ENCODE peak calls at places on chromosome 21, in nine cellular contexts. F is astrocyte of the spinal cord; V is WTC11; H is CD8-positive, alpha-beta T cell; R is endothelial cell of umbilical vein; Z is left lung; E is epithelial cell of esophagus; W is lower lobe of right lung; P is HFF-Myc. X is an unnamed sample.
A peak's percentile ranks its signal among the peaks of the same experiment; 100 is the strongest.

GRCh38 chr21:25878334-25878733 is 143.6 kb downstream of the GABPA start:
- DNase-seq in F (no peak), V (no peak), H (no peak), R (no peak), Z (no peak), E (peak; percentile 42), W (no peak), P (no peak), X (no peak)

GRCh38 chr21:15468368-15468767 is 261.4 kb upstream of the USP25 start:
- DNase-seq in F (no peak), V (no peak), H (no peak), R (no peak), Z (no peak), E (no peak), W (no peak), P (no peak), X (no peak)

GRCh38 chr21:34836103-34836932 is 167.5 kb downstream of the CLIC6 start:
- DNase-seq in F (peak; percentile 100), V (no peak), H (no peak), R (peak; percentile 98), Z (peak; percentile 89), E (peak; percentile 95), W (peak; percentile 86), P (peak; percentile 96), X (peak; percentile 99)

GRCh38 chr21:28624626-28625025 is 368.1 kb downstream of the LTN1 start:
- DNase-seq in F (no peak), V (no peak), H (no peak), R (no peak), Z (no peak), E (peak; percentile 88), W (no peak), P (no peak), X (no peak)

GRCh38 chr21:33396966-33397365 is 6.2 kb upstream of the IFNGR2 start:
- DNase-seq in F (peak; percentile 86), V (no peak), H (no peak), R (no peak), Z (no peak), E (peak; percentile 40), W (no peak), P (no peak), X (no peak)

GRCh38 chr21:35377505-35378090 is 328.5 kb upstream of the RUNX1 start:
- DNase-seq in F (no peak), V (no peak), H (no peak), R (peak; percentile 75), Z (no peak), E (peak; percentile 62), W (no peak), P (no peak), X (no peak)

GRCh38 chr21:24939288-24939687 is 668.0 kb downstream of the MRPL39 start:
- DNase-seq in F (peak; percentile 31), V (no peak), H (no peak), R (no peak), Z (no peak), E (no peak), W (no peak), P (no peak), X (no peak)

GRCh38 chr21:29105218-29105617 is 25.2 kb upstream of the MAP3K7CL start:
- DNase-seq in F (no peak), V (no peak), H (no peak), R (no peak), Z (no peak), E (peak; percentile 91), W (no peak), P (no peak), X (peak; percentile 59)

GRCh38 chr21:28142692-28143091 is 850.0 kb downstream of the LTN1 start:
- DNase-seq in F (peak; percentile 73), V (no peak), H (no peak), R (peak; percentile 40), Z (peak; percentile 34), E (peak; percentile 82), W (no peak), P (peak; percentile 49), X (peak; percentile 79)

GRCh38 chr21:35408401-35408800 is 359.3 kb upstream of the RUNX1 start:
- DNase-seq in F (no peak), V (no peak), H (no peak), R (no peak), Z (no peak), E (no peak), W (no peak), P (no peak), X (no peak)

GRCh38 chr21:28788030-28788429 is 204.6 kb downstream of the LTN1 start:
- DNase-seq in F (no peak), V (no peak), H (no peak), R (no peak), Z (no peak), E (no peak), W (no peak), P (no peak), X (no peak)

GRCh38 chr21:46046471-46046870 is 51.4 kb upstream of the COL6A2 start:
- DNase-seq in F (no peak), V (no peak), H (no peak), R (no peak), Z (no peak), E (no peak), W (peak; percentile 22), P (no peak), X (no peak)

GRCh38 chr21:33993286-33994231 is 78.0 kb upstream of the ATP5PO start:
- DNase-seq in F (no peak), V (no peak), H (no peak), R (peak; percentile 45), Z (peak; percentile 52), E (no peak), W (no peak), P (no peak), X (no peak)

GRCh38 chr21:14259669-14260458 is 43.9 kb downstream of the RBM11 start:
- DNase-seq in F (peak; percentile 38), V (no peak), H (no peak), R (peak; percentile 56), Z (no peak), E (peak; percentile 70), W (no peak), P (peak; percentile 33), X (peak; percentile 33)

GRCh38 chr21:7933923-7934322 is 2587.5 kb upstream of the TPTE start:
- DNase-seq in F (no peak), V (no peak), H (no peak), R (no peak), Z (no peak), E (no peak), W (no peak), P (no peak), X (no peak)

GRCh38 chr21:26443867-26444266 is 129.2 kb downstream of the CYYR1 start:
- DNase-seq in F (peak; percentile 24), V (no peak), H (no peak), R (no peak), Z (no peak), E (peak; percentile 50), W (no peak), P (no peak), X (no peak)

GRCh38 chr21:36929622-36930021 is 36.8 kb downstream of the HLCS start:
- DNase-seq in F (no peak), V (no peak), H (no peak), R (peak; percentile 24), Z (no peak), E (peak; percentile 79), W (no peak), P (no peak), X (no peak)
- TF ChIP-seq CTCF in F (peak; percentile 42), V (no peak), H (no peak), R (peak; percentile 12), Z (no peak), E (peak; percentile 54), W (no peak), P (peak; percentile 8), X (peak; percentile 35)

DNA sequence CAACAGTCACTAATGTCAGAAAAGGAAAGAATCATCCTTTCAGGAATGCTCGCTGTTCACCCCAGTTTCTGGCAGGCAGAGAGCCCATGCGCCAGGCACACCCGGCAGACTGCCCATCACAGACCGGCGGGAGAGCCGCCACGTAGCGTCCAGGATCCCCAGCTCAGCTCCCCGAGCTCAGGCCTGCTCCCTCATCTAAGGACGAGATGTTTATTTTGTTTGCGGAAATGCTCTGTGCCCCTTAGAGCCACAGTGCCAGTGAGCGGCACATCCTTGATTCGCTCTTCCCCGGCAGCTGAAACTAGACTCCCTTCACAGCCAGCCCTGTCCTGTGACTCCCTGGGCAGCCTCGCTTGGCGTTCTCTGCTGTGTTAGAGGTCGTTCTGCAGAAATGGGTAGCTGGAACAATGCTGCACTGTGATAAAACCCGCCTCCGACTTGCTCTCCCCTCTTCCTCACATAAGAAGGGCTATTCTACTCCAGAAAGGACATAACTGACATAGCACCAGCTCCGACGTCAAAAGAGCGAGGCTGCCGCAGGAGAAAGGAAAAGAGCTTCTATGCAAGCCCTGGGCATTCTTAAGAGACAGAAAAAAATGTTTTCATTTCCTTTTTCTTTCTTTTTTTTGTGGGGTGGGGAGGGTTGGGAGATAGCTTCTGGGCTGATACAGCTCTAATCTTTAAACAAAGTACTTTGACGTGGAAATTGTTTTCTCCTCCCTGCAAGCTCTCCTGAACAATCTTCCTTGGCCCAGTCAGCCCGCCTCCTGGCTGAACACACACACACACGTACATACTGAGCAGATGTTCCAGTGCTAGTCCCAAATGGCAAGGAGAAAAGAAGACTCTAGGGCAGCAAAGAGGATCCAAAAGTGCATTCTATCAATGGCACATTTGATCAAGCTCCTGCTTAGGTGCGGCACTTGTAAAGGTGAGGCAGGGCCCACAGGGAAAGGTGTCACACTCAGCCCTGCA is 37.2 kb downstream of the MRAP start:
- DNase-seq in F (peak; percentile 34), V (no peak), H (no peak), R (no peak), Z (no peak), E (no peak), W (no peak), P (no peak), X (no peak)
- TF ChIP-seq CTCF in F (no peak), V (no peak), H (no peak), R (no peak), Z (no peak), E (no peak), W (no peak), P (no peak), X (no peak)

DNA sequence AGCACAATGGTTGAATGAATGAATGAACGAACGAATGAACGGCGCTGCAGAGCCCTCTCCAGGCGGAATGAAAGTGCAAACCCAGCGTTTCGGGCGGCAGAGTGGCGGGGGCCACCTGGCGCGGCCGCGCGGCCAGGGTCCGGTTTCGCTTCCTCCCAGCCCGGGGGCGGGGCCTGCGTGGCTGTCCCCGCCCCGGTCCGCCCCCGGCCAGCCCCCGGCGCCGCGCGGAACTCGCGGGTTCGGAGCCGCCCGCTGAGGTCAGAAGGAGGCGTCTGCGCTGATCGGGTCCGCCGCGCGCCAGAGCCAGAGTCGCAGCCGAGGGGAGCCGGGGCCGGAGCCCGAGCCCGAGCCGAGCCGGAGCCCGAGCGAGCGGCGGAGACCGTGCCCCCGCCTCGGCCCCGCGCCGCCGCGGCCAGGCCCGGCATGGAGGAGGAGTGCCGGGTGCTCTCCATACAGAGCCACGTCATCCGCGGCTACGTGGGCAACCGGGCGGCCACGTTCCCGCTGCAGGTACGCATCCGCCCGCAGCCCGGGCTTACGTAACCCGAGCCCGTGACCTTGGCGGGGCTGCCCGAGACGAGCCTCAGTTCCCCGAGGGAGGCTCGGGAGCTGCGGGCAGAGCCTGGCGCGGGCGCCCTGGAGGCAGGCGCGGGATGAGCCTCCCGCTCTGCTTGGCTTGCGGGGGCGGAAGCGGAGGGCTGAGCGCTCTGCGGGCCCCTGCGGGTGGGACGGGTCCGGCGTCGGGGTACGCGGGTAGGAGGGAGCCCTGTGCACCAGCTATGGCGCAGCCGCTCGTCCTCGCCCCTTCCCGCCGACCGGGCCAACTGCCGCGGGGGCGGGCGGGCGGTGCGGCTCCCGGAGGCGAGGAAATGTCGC is at the start of gene PDXK:
- DNase-seq in F (peak; percentile 84), V (peak; percentile 82), H (peak; percentile 75), R (peak; percentile 72), Z (peak; percentile 91), E (peak; percentile 89), W (peak; percentile 91), P (no peak), X (peak; percentile 67)
- TF ChIP-seq CTCF in F (no peak), V (no peak), H (no peak), R (no peak), Z (no peak), E (no peak), W (no peak), P (no peak), X (peak; percentile 29)

GRCh38 chr21:39313457-39314154 is at the start of gene BRWD1:
- DNase-seq in F (peak; percentile 89), V (peak; percentile 75), H (peak; percentile 76), R (peak; percentile 76), Z (peak; percentile 73), E (peak; percentile 86), W (peak; percentile 90), P (no peak), X (peak; percentile 67)
- TF ChIP-seq CTCF in F (peak; percentile 3), V (no peak), H (no peak), R (peak; percentile 11), Z (no peak), E (no peak), W (peak; percentile 48), P (peak; percentile 9), X (peak; percentile 72)

X was measured in HFFc6.